ENCODE peak calls at places on chromosomes 3 and 15, in ten cellular contexts. A is Peyer's patch; G is activated gamma-delta T cell treated with anti-CD3 and anti-CD28 coated beads, Interleukin-2, amount 50 U/mL, for 16 hours; X is NCI-H748 treated with DMSO at 0.1 percent for 48 hours; Q is KG1; R is iPS DF 6.9; C is GM03348; D is anterior cingulate cortex; H is stimulated activated naive CD4-positive, alpha-beta T cell; V is activated CD8-positive, alpha-beta memory T cell treated with anti-CD3 and anti-CD28 coated beads for 24 hours. T is an unnamed sample.

GRCh38 chr3:138417559-138417982 is 16.8 kb upstream of the ESYT3 start:
- DNase-seq in A (peak; percentile 70), G (peak; percentile 31), X (peak; percentile 1), Q (peak; percentile 36), R (peak; percentile 91), C (peak; percentile 92), D (no peak), H (peak; percentile 52), V (peak; percentile 82), T (peak; percentile 84)

GRCh38 chr15:49926731-49927130 is 192.3 kb downstream of the ATP8B4 start:
- DNase-seq in A (no peak), G (no peak), X (no peak), Q (no peak), R (no peak), C (no peak), D (no peak), H (no peak), V (no peak), T (no peak)

GRCh38 chr15:77999486-77999885 is 78.0 kb downstream of the TBC1D2B start:
- DNase-seq in A (peak; percentile 36), G (no peak), X (no peak), Q (no peak), R (no peak), C (no peak), D (no peak), H (no peak), V (no peak), T (no peak)

GRCh38 chr15:89647191-89647851 is 7.9 kb downstream of the KIF7 start:
- DNase-seq in A (peak; percentile 86), G (peak; percentile 42), X (peak; percentile 15), Q (no peak), R (peak; percentile 48), C (peak; percentile 92), D (no peak), H (peak; percentile 30), V (peak; percentile 87), T (no peak)

GRCh38 chr15:90002428-90002844 is 1.3 kb downstream of the ZNF710 start:
- DNase-seq in A (peak; percentile 71), G (no peak), X (peak; percentile 6), Q (no peak), R (no peak), C (peak; percentile 68), D (no peak), H (peak; percentile 21), V (peak; percentile 76), T (no peak)

GRCh38 chr3:13620776-13621365 is 71.9 kb downstream of the FBLN2 start:
- DNase-seq in A (no peak), G (no peak), X (no peak), Q (no peak), R (no peak), C (no peak), D (no peak), H (no peak), V (no peak), T (no peak)

GRCh38 chr15:85356276-85356675 is 24.1 kb upstream of the AKAP13 start:
- DNase-seq in A (no peak), G (no peak), X (no peak), Q (no peak), R (no peak), C (no peak), D (no peak), H (no peak), V (no peak), T (no peak)

GRCh38 chr3:11168881-11169805 is 14.8 kb downstream of the HRH1 start:
- DNase-seq in A (no peak), G (no peak), X (no peak), Q (no peak), R (no peak), C (no peak), D (no peak), H (no peak), V (no peak), T (no peak)

GRCh38 chr15:95698971-95699370 is 631.5 kb upstream of the NR2F2 start:
- DNase-seq in A (no peak), G (no peak), X (no peak), Q (no peak), R (no peak), C (peak; percentile 5), D (no peak), H (no peak), V (no peak), T (no peak)

GRCh38 chr3:187919018-187919417 is 173.8 kb upstream of the BCL6 start:
- DNase-seq in A (no peak), G (peak; percentile 40), X (no peak), Q (peak; percentile 69), R (no peak), C (no peak), D (no peak), H (peak; percentile 58), V (peak; percentile 77), T (no peak)

GRCh38 chr3:100427694-100428093 is 26.4 kb downstream of the LNP1 start:
- DNase-seq in A (no peak), G (no peak), X (no peak), Q (no peak), R (no peak), C (no peak), D (no peak), H (no peak), V (no peak), T (no peak)